ENCODE peak calls at places on chromosome 6, in seven cellular contexts. G is body of pancreas; U is A172; S is brain microvascular endothelial cell; Z is CD4-positive, alpha-beta T cell; Q is HTR-8/SVneo; Y is T-helper 1 cell. I is an unnamed sample.

GRCh38 chr6:126909493-126909892 is 209.0 kb upstream of the RSPO3 start:
- DNase-seq in Y (no peak), U (no peak), S (no peak), Q (no peak), G (no peak), Z (no peak), I (no peak)

GRCh38 chr6:111357680-111358079 is 125.3 kb downstream of the REV3L start:
- DNase-seq in G (no peak), Y (no peak), Z (no peak), U (no peak), S (no peak), Q (no peak), I (no peak)

GRCh38 chr6:155013457-155013876 is 18.4 kb downstream of the TIAM2 start:
- DNase-seq in Q (no peak), S (no peak), Z (no peak), G (no peak), Y (no peak), U (no peak), I (no peak)

GRCh38 chr6:43509984-43510826 is at the start of gene LRRC73:
- DNase-seq in Z (peak), G (peak), S (peak), Q (peak), Y (peak), U (peak), I (peak)

GRCh38 chr6:152746172-152746553 is 4.4 kb upstream of the VIP start:
- DNase-seq in Q (peak), S (peak), Y (no peak), U (peak), G (no peak), Z (no peak), I (no peak)

GRCh38 chr6:46953921-46954320 is 32.2 kb upstream of the ADGRF5 start:
- DNase-seq in G (no peak), Y (no peak), Q (no peak), U (no peak), Z (no peak), S (no peak), I (no peak)

GRCh38 chr6:431986-432385 is 40.4 kb downstream of the IRF4 start:
- DNase-seq in Q (no peak), U (peak), Z (no peak), Y (no peak), G (no peak), S (no peak), I (no peak)

GRCh38 chr6:68876792-68877493 is 241.9 kb downstream of the ADGRB3 start:
- DNase-seq in G (no peak), Z (no peak), S (no peak), Q (peak), Y (no peak), U (no peak), I (peak)

GRCh38 chr6:96898241-96898851 is 655 bp upstream of the NDUFAF4 start:
- DNase-seq in S (no peak), Q (no peak), G (no peak), Z (no peak), U (peak), Y (no peak), I (peak)

GRCh38 chr6:107827541-107827940 is 3.4 kb upstream of the SCML4 start:
- DNase-seq in S (no peak), Q (no peak), Z (no peak), Y (no peak), G (no peak), U (no peak), I (no peak)

GRCh38 chr6:41630069-41630468 is 8.2 kb upstream of the MDFI start:
- DNase-seq in S (no peak), U (no peak), Y (no peak), Z (no peak), G (no peak), Q (no peak), I (no peak)

GRCh38 chr6:110017946-110018345 is 39.8 kb downstream of the GPR6 start:
- DNase-seq in G (no peak), Z (no peak), Y (no peak), Q (no peak), S (no peak), U (no peak), I (no peak)

GRCh38 chr6:56329296-56330050 is 82.1 kb upstream of the COL21A1 start:
- DNase-seq in Q (no peak), Y (no peak), U (no peak), Z (no peak), S (no peak), G (no peak), I (peak)

GRCh38 chr6:27604986-27605385 is 132.1 kb upstream of the ZNF184 start:
- DNase-seq in U (peak), Y (no peak), S (peak), Q (no peak), G (no peak), Z (no peak), I (peak)

GRCh38 chr6:97095466-97095865 is 170.9 kb downstream of the KLHL32 start:
- DNase-seq in G (no peak), Y (no peak), Z (no peak), Q (no peak), S (no peak), U (no peak), I (no peak)

GRCh38 chr6:43455034-43455747 is at the start of gene DLK2:
- DNase-seq in S (no peak), Y (peak), Z (no peak), Q (peak), G (no peak), U (no peak), I (no peak)

GRCh38 chr6:147095316-147095715 is 108.9 kb upstream of the STXBP5 start:
- DNase-seq in Z (no peak), G (no peak), Y (no peak), U (no peak), Q (no peak), S (no peak), I (no peak)

GRCh38 chr6:23180504-23181293 is 611.3 kb downstream of the HDGFL1 start:
- DNase-seq in S (peak), Q (no peak), Z (no peak), Y (no peak), U (no peak), G (peak), I (no peak)

GRCh38 chr6:15661815-15662245 is 998 bp downstream of the DTNBP1 start:
- DNase-seq in U (no peak), Z (no peak), G (no peak), Y (no peak), Q (no peak), S (no peak), I (no peak)

GRCh38 chr6:127967708-127968107 is 66.8 kb upstream of the THEMIS start:
- DNase-seq in Q (no peak), G (no peak), U (no peak), Z (no peak), S (no peak), Y (no peak), I (no peak)

GRCh38 chr6:169145991-169146501 is 107.6 kb downstream of the THBS2 start:
- DNase-seq in Y (no peak), U (no peak), G (no peak), S (no peak), Q (no peak), Z (no peak), I (no peak)

GRCh38 chr6:140644017-140644416 is 1269.6 kb upstream of the CITED2 start:
- DNase-seq in S (no peak), U (no peak), Q (no peak), G (no peak), Y (no peak), Z (no peak), I (no peak)

GRCh38 chr6:106782524-106783265 is 153.3 kb downstream of the QRSL1 start:
- DNase-seq in Z (no peak), S (no peak), G (peak), Y (no peak), U (no peak), Q (no peak), I (no peak)